ENCODE peak calls at places on chromosome 22, in five cellular contexts. One of them, this sample, is unnamed.

GRCh38 chr22:22666307-22667091 is 22.1 kb downstream of the GGTLC2 start:
- DNase-seq in HEK293T: peak
- DNase-seq in K562: peak
- DNase-seq in GM12878: no peak
- DNase-seq in SK-N-SH: no peak
- DNase-seq in this sample: peak

GRCh38 chr22:36928181-36928580 is 14.8 kb downstream of the CSF2RB start:
- DNase-seq in HEK293T: no peak
- DNase-seq in K562: no peak
- DNase-seq in GM12878: no peak
- DNase-seq in SK-N-SH: peak
- DNase-seq in this sample: no peak

GRCh38 chr22:39439170-39439569 is 17.6 kb upstream of the MGAT3 start:
- DNase-seq in HEK293T: no peak
- DNase-seq in K562: peak
- DNase-seq in GM12878: no peak
- DNase-seq in SK-N-SH: no peak
- DNase-seq in this sample: peak

GRCh38 chr22:36194971-36195370 is 6.6 kb downstream of the APOL4 start:
- DNase-seq in HEK293T: peak
- DNase-seq in K562: peak
- DNase-seq in GM12878: no peak
- DNase-seq in SK-N-SH: peak
- DNase-seq in this sample: peak

GRCh38 chr22:29143848-29144785 is 61.6 kb upstream of the EMID1 start:
- DNase-seq in HEK293T: no peak
- DNase-seq in K562: no peak
- DNase-seq in GM12878: no peak
- DNase-seq in SK-N-SH: no peak
- DNase-seq in this sample: no peak

GRCh38 chr22:33652596-33652995 is 267.7 kb downstream of the LARGE1 start:
- DNase-seq in HEK293T: no peak
- DNase-seq in K562: no peak
- DNase-seq in GM12878: no peak
- DNase-seq in SK-N-SH: no peak
- DNase-seq in this sample: peak

GRCh38 chr22:31614781-31615480 is 47.1 kb downstream of the PISD start:
- DNase-seq in HEK293T: no peak
- DNase-seq in K562: no peak
- DNase-seq in GM12878: no peak
- DNase-seq in SK-N-SH: no peak
- DNase-seq in this sample: no peak

GRCh38 chr22:29936186-29936585 is 53.2 kb downstream of the MTMR3 start:
- DNase-seq in HEK293T: no peak
- DNase-seq in K562: no peak
- DNase-seq in GM12878: no peak
- DNase-seq in SK-N-SH: no peak
- DNase-seq in this sample: no peak

GRCh38 chr22:38272373-38273134 is at the start of gene TMEM184B:
- DNase-seq in HEK293T: peak
- DNase-seq in K562: peak
- DNase-seq in GM12878: no peak
- DNase-seq in SK-N-SH: peak
- DNase-seq in this sample: no peak

GRCh38 chr22:30159082-30159481 is 78.8 kb downstream of the HORMAD2 start:
- DNase-seq in HEK293T: no peak
- DNase-seq in K562: no peak
- DNase-seq in GM12878: no peak
- DNase-seq in SK-N-SH: no peak
- DNase-seq in this sample: no peak

GRCh38 chr22:31103899-31104694 is 3.3 kb downstream of the SELENOM start:
- DNase-seq in HEK293T: no peak
- DNase-seq in K562: no peak
- DNase-seq in GM12878: no peak
- DNase-seq in SK-N-SH: no peak
- DNase-seq in this sample: no peak

GRCh38 chr22:35735622-35736021 is 17.9 kb downstream of the APOL5 start:
- DNase-seq in HEK293T: no peak
- DNase-seq in K562: no peak
- DNase-seq in GM12878: no peak
- DNase-seq in SK-N-SH: no peak
- DNase-seq in this sample: no peak

GRCh38 chr22:42604403-42604802 is 10.3 kb downstream of the POLDIP3 start:
- DNase-seq in HEK293T: no peak
- DNase-seq in K562: no peak
- DNase-seq in GM12878: no peak
- DNase-seq in SK-N-SH: no peak
- DNase-seq in this sample: no peak

GRCh38 chr22:33180371-33180770 is 122.2 kb upstream of the SYN3 start:
- DNase-seq in HEK293T: no peak
- DNase-seq in K562: no peak
- DNase-seq in GM12878: no peak
- DNase-seq in SK-N-SH: no peak
- DNase-seq in this sample: no peak

GRCh38 chr22:29298641-29299040 is 7.8 kb upstream of the GAS2L1 start:
- DNase-seq in HEK293T: no peak
- DNase-seq in K562: no peak
- DNase-seq in GM12878: no peak
- DNase-seq in SK-N-SH: no peak
- DNase-seq in this sample: no peak

GRCh38 chr22:29056472-29056871 is 5.2 kb downstream of the C22orf31 start:
- DNase-seq in HEK293T: no peak
- DNase-seq in K562: no peak
- DNase-seq in GM12878: no peak
- DNase-seq in SK-N-SH: no peak
- DNase-seq in this sample: no peak

GRCh38 chr22:39176067-39176621 is 23.7 kb upstream of the CBX7 start:
- DNase-seq in HEK293T: no peak
- DNase-seq in K562: no peak
- DNase-seq in GM12878: no peak
- DNase-seq in SK-N-SH: no peak
- DNase-seq in this sample: peak

GRCh38 chr22:39472570-39473556 is 16.1 kb downstream of the MGAT3 start:
- DNase-seq in HEK293T: no peak
- DNase-seq in K562: peak
- DNase-seq in GM12878: no peak
- DNase-seq in SK-N-SH: no peak
- DNase-seq in this sample: no peak

GRCh38 chr22:39231197-39231950 is 13.4 kb downstream of the PDGFB start:
- DNase-seq in HEK293T: no peak
- DNase-seq in K562: no peak
- DNase-seq in GM12878: no peak
- DNase-seq in SK-N-SH: no peak
- DNase-seq in this sample: no peak

GRCh38 chr22:32801001-32801435 is 487 bp upstream of the TIMP3 start:
- DNase-seq in HEK293T: no peak
- DNase-seq in K562: no peak
- DNase-seq in GM12878: no peak
- DNase-seq in SK-N-SH: no peak
- DNase-seq in this sample: no peak

GRCh38 chr22:23315341-23315917 is 135.1 kb downstream of the BCR start:
- DNase-seq in HEK293T: peak
- DNase-seq in K562: peak
- DNase-seq in GM12878: no peak
- DNase-seq in SK-N-SH: peak
- DNase-seq in this sample: peak

GRCh38 chr22:32576553-32577255 is 102.1 kb downstream of the FBXO7 start:
- DNase-seq in HEK293T: no peak
- DNase-seq in K562: peak
- DNase-seq in GM12878: no peak
- DNase-seq in SK-N-SH: peak
- DNase-seq in this sample: no peak

GRCh38 chr22:35150163-35151107 is 84.5 kb downstream of the ISX start:
- DNase-seq in HEK293T: peak
- DNase-seq in K562: peak
- DNase-seq in GM12878: no peak
- DNase-seq in SK-N-SH: peak
- DNase-seq in this sample: peak

GRCh38 chr22:38927033-38927789 is 30.2 kb upstream of the APOBEC3A start:
- DNase-seq in HEK293T: peak
- DNase-seq in K562: no peak
- DNase-seq in GM12878: peak
- DNase-seq in SK-N-SH: peak
- DNase-seq in this sample: no peak

GRCh38 chr22:42766860-42767259 is 46.2 kb upstream of the A4GALT start:
- DNase-seq in HEK293T: no peak
- DNase-seq in K562: no peak
- DNase-seq in GM12878: no peak
- DNase-seq in SK-N-SH: no peak
- DNase-seq in this sample: no peak

GRCh38 chr22:37326726-37327125 is 44.4 kb downstream of the CYTH4 start:
- DNase-seq in HEK293T: no peak
- DNase-seq in K562: no peak
- DNase-seq in GM12878: no peak
- DNase-seq in SK-N-SH: no peak
- DNase-seq in this sample: no peak

GRCh38 chr22:42484506-42484905 is 35.1 kb downstream of the RRP7A start:
- DNase-seq in HEK293T: no peak
- DNase-seq in K562: no peak
- DNase-seq in GM12878: no peak
- DNase-seq in SK-N-SH: no peak
- DNase-seq in this sample: no peak

GRCh38 chr22:22920910-22921550 is 33.4 kb downstream of the IGLL5 start:
- DNase-seq in HEK293T: no peak
- DNase-seq in K562: no peak
- DNase-seq in GM12878: no peak
- DNase-seq in SK-N-SH: no peak
- DNase-seq in this sample: no peak

GRCh38 chr22:28316014-28316413 is 363.6 kb downstream of the TTC28 start:
- DNase-seq in HEK293T: no peak
- DNase-seq in K562: peak
- DNase-seq in GM12878: no peak
- DNase-seq in SK-N-SH: no peak
- DNase-seq in this sample: peak

GRCh38 chr22:36191106-36191836 is 10.3 kb downstream of the APOL4 start:
- DNase-seq in HEK293T: no peak
- DNase-seq in K562: no peak
- DNase-seq in GM12878: no peak
- DNase-seq in SK-N-SH: no peak
- DNase-seq in this sample: no peak

GRCh38 chr22:31893460-31893859 is 50.9 kb upstream of the YWHAH start:
- DNase-seq in HEK293T: no peak
- DNase-seq in K562: no peak
- DNase-seq in GM12878: no peak
- DNase-seq in SK-N-SH: no peak
- DNase-seq in this sample: peak

GRCh38 chr22:22942511-22943329 is 55.1 kb downstream of the IGLL5 start:
- DNase-seq in HEK293T: peak
- DNase-seq in K562: peak
- DNase-seq in GM12878: peak
- DNase-seq in SK-N-SH: peak
- DNase-seq in this sample: peak

GRCh38 chr22:32407332-32407731 is 4.7 kb downstream of the RTCB start:
- DNase-seq in HEK293T: no peak
- DNase-seq in K562: no peak
- DNase-seq in GM12878: peak
- DNase-seq in SK-N-SH: no peak
- DNase-seq in this sample: no peak

DNA sequence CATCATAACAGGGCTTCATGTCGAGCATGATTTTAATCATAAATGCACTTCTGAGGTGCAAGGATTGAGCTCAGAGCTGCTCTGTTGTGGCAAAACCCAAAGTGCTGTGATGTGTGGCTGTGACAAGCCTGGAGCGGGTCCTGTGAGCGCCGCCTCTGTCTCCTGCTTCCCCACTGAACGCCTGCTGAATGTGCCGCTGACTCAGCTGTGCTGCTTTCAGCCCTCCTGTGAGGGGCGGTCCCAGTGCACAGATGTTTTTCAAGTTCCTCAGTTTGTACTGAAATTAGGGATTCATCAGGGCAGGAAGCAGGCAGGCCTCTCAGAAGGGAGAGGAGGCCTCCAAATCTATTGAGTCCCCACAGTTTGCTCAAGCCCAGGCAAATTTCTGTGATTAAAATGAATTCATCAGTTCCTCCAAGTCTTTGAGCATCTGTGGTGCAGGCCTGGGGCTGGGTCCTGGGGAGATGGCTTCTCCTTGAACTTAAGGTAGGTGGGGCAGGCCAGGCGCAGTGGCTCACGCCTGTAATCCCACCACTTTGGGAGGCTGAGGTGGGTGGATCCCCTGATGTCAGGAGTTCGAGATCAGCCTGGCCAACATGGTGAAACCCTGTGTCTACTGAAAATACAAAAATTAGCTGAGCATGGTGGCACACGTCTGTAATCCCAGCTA is 2.9 kb upstream of the GTSE1 start:
- DNase-seq in HEK293T: no peak
- DNase-seq in K562: no peak
- DNase-seq in GM12878: no peak
- DNase-seq in SK-N-SH: no peak
- DNase-seq in this sample: no peak
- TF ChIP-seq FOXM1 in HEK293T: no peak
- TF ChIP-seq FOXM1 in K562: no peak
- TF ChIP-seq FOXM1 in GM12878: no peak
- TF ChIP-seq FOXM1 in SK-N-SH: no peak
- TF ChIP-seq FOXM1 in this sample: no peak

DNA sequence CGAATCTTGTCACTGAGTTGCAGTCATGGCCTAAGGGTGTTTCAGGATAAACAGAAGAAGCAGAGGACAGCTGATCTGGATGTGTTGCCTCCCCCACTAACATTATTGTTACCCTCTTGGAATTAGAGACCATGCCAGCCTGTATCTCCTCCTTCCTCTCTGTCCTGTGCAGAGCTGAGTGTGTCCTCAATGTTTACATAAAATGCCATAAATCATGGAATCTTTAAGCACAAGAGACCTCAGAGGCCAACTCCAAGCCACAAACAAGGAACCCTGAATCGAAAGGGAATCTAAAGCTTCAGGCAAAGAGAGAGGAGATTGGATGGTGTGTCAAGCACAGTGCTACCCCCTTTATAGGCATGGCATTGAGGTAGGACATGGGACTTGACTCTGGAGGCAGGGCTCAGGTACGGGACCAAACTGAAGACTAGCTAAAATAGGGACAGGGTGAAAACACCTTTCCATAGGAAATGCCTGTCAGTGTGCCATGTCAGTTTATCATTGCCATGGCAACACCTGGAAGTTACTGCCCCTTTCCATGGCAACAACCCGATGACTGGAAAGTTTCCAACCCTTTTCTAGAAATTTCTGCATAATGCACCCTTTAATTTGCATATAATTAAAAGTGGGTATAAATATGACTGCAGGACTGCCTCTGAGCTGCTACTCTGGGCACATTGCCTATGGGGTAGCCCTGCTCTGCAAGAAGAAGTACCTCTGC is 489.6 kb downstream of the MIAT start:
- DNase-seq in HEK293T: no peak
- DNase-seq in K562: no peak
- DNase-seq in GM12878: no peak
- DNase-seq in SK-N-SH: no peak
- DNase-seq in this sample: no peak
- TF ChIP-seq FOXM1 in HEK293T: no peak
- TF ChIP-seq FOXM1 in K562: no peak
- TF ChIP-seq FOXM1 in GM12878: no peak
- TF ChIP-seq FOXM1 in SK-N-SH: no peak
- TF ChIP-seq FOXM1 in this sample: no peak

GRCh38 chr22:44380716-44381500 is 68.2 kb upstream of the SHISAL1 start:
- DNase-seq in HEK293T: no peak
- DNase-seq in K562: no peak
- DNase-seq in GM12878: no peak
- DNase-seq in SK-N-SH: no peak
- DNase-seq in this sample: no peak
- TF ChIP-seq FOXM1 in HEK293T: no peak
- TF ChIP-seq FOXM1 in K562: no peak
- TF ChIP-seq FOXM1 in GM12878: no peak
- TF ChIP-seq FOXM1 in SK-N-SH: no peak
- TF ChIP-seq FOXM1 in this sample: no peak

GRCh38 chr22:50641696-50642607 is 14.0 kb upstream of the ARSA start:
- DNase-seq in HEK293T: no peak
- DNase-seq in K562: no peak
- DNase-seq in GM12878: no peak
- DNase-seq in SK-N-SH: no peak
- DNase-seq in this sample: peak
- TF ChIP-seq FOXM1 in HEK293T: no peak
- TF ChIP-seq FOXM1 in K562: no peak
- TF ChIP-seq FOXM1 in GM12878: no peak
- TF ChIP-seq FOXM1 in SK-N-SH: no peak
- TF ChIP-seq FOXM1 in this sample: no peak